ENCODE peak calls at places on chromosome 20, in nine cellular contexts. Z is fibroblast of lung, W is SJSA1, R is HCT116, E is trophoblast cell, V is aorta, X is mesendoderm, M is mammary epithelial cell, J is ovary. N is an unnamed sample.

GRCh38 chr20:54372313-54372712 is 103.1 kb upstream of the DOK5 start:
- DNase-seq in W (no peak), E (no peak), M (no peak), J (no peak), X (no peak), V (no peak), Z (no peak), R (no peak), N (no peak)

GRCh38 chr20:24153101-24154040 is 164.8 kb upstream of the GGTLC1 start:
- DNase-seq in R (no peak), M (no peak), V (no peak), X (no peak), J (no peak), W (no peak), Z (no peak), E (no peak), N (no peak)

GRCh38 chr20:50744143-50744792 is 12.9 kb downstream of the PARD6B start:
- DNase-seq in X (peak; percentile 95), V (no peak), Z (peak; percentile 91), M (peak; percentile 89), W (peak; percentile 78), R (peak; percentile 67), J (peak; percentile 65), E (peak; percentile 81), N (no peak)

GRCh38 chr20:33679758-33680485 is 5.7 kb upstream of the NECAB3 start:
- DNase-seq in J (peak; percentile 47), X (no peak), Z (no peak), M (no peak), R (no peak), E (no peak), V (no peak), W (no peak), N (no peak)

GRCh38 chr20:17969884-17970409 is 1.1 kb downstream of the MGME1 start:
- DNase-seq in R (no peak), W (peak; percentile 67), X (peak; percentile 81), E (no peak), J (no peak), M (peak; percentile 55), V (no peak), Z (peak; percentile 52), N (peak; percentile 39)

GRCh38 chr20:20265210-20265609 is 102.7 kb upstream of the INSM1 start:
- DNase-seq in W (no peak), V (no peak), E (no peak), X (no peak), Z (no peak), M (no peak), R (no peak), J (no peak), N (no peak)

GRCh38 chr20:34579936-34580587 is 21.5 kb downstream of the MAP1LC3A start:
- DNase-seq in E (no peak), M (peak; percentile 34), Z (no peak), R (no peak), V (no peak), X (no peak), J (no peak), W (peak; percentile 10), N (no peak)

GRCh38 chr20:10654630-10655029 is 19.2 kb downstream of the JAG1 start:
- DNase-seq in W (no peak), J (no peak), Z (no peak), M (peak; percentile 94), E (no peak), V (peak; percentile 52), R (no peak), X (peak; percentile 65), N (no peak)

DNA sequence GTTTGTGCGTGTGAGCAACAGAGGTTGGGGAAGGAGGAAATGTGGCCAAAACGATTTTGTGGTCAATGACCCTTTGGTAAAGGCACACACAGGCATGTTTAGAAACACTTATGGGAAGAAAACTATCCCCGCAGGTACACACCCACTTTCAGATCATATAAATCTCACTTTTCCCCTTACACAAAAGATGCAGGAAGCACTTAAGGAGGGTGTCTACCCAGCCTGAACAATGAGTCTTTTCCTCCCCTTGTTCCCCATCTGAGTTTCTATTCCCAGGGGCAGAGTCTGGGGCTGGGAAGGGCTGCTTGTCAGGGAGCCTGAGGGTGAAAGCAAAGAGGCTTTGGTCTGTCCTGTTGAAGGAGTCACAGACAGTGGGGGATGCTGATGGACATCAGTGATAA is 193.2 kb upstream of the SALL4 start:
- DNase-seq in V (no peak), Z (no peak), J (no peak), R (no peak), X (no peak), E (no peak), M (no peak), W (peak; percentile 64), N (no peak)
- H3K27ac ChIP-seq in V (no peak overlapping the region), Z (no peak overlapping the region), J (no peak overlapping the region), R (no peak overlapping the region), X (no peak overlapping the region), E (no peak overlapping the region), M (no peak overlapping the region), W (peak overlapping the region; percentile 63), N (no peak overlapping the region)

GRCh38 chr20:62736026-62736406 is 27.4 kb downstream of the NTSR1 start:
- DNase-seq in J (no peak), V (peak; percentile 35), E (no peak), X (no peak), Z (no peak), W (no peak), M (no peak), R (no peak), N (no peak)

GRCh38 chr20:62737271-62737761 is 28.7 kb downstream of the NTSR1 start:
- DNase-seq in V (peak; percentile 69), E (no peak), Z (peak; percentile 25), X (no peak), J (no peak), M (no peak), W (no peak), R (no peak), N (no peak)

GRCh38 chr20:62734881-62735280 is 26.2 kb downstream of the NTSR1 start:
- DNase-seq in R (no peak), W (no peak), X (no peak), Z (no peak), J (no peak), M (no peak), V (peak; percentile 66), E (no peak), N (no peak)

GRCh38 chr20:62735331-62735821 is 26.7 kb downstream of the NTSR1 start:
- DNase-seq in E (no peak), M (no peak), W (no peak), X (no peak), R (peak; percentile 89), Z (no peak), J (no peak), V (peak; percentile 62), N (no peak)

DNA sequence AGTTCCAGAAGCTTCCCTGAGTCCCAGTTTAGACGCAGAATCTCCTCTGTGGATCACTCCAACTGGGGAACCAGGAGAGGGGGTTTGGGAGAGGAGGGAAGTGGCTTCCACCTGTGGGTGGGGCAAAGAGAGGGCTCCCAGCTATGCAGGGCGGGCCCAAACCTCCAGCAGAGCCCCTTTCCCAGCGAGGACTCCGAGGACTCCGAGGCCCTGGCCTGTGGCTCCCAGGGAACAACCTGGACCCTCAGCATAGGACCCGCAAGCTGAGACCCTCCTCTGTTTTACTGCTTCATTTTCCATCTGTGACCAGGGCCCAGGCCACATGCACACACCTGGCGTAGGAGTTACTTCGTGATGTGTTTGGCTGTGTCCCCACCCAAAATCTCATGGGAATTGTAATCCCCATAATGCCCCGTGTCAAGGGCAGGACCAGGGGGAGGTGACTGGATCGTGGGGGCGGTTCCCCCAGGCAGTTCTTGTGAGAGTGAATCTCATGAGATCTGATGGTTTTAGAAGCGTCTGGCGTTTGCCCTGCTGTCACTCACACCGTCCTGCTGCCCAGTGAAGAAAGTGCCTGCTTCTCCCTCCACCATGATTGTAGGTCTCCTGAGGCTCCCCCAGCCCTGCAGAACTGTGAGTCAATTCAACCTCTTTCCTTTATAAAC is 27.9 kb downstream of the NTSR1 start:
- DNase-seq in W (no peak), R (peak; percentile 72), M (no peak), X (no peak), V (peak; percentile 50), J (no peak), Z (no peak), E (no peak), N (no peak)
- H3K27ac ChIP-seq in W (no peak overlapping the region), R (peak overlapping the region; percentile 100), M (no peak overlapping the region), X (no peak overlapping the region), V (no peak overlapping the region), J (no peak overlapping the region), Z (no peak overlapping the region), E (no peak overlapping the region), N (no peak overlapping the region)

DNA sequence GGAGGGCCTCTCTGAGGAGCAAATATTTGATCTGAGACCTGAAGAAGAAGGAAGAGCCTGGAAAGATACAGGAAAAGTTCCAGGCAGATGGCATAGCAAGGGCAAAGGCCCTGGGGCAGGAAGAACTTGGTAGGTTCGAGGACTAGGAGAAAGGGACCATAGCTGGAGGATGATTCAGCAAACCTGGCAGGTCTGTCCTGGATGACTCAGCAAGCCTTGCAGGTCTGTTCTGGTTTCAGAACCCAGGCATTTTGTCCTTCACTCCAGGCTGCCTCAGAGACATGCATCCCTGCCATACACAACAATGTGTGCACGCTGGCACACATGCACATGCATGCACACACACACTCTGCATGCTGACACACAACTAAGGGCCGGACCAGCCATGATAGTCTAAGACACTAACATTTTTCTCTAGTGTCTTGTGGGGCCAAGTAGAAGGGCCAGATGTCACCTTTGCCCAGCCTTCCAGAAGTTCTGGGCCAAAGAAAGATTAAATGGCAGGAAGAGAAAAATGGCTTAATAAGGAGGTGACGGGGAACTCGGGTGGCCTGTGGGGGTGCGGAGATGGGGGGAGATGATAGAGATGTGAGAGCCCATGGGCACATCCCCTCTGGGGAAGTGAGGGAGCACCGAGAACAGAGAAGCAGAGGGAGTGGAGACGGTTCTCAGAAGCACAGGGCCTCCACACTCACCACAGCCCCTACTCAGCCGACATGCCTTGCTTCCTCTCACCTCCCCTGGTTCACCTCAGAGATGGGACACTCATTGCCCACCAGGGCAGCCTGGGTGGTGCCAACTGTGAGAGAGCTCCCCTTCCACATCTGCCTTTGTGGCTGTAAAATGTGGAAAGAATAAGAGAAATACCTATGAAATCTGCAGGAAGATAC is 15.4 kb upstream of the TRIB3 start:
- DNase-seq in M (peak; percentile 89), Z (no peak), V (no peak), W (no peak), E (peak; percentile 65), R (peak; percentile 73), X (peak; percentile 76), J (no peak), N (no peak)
- H3K27ac ChIP-seq in M (peak overlapping the region; percentile 39), Z (no peak overlapping the region), V (no peak overlapping the region), W (no peak overlapping the region), E (peak overlapping the region; percentile 48), R (peak overlapping the region; percentile 55), X (no peak overlapping the region), J (no peak overlapping the region), N (no peak overlapping the region)

GRCh38 chr20:38986663-38987062 is 24.5 kb downstream of the DHX35 start:
- DNase-seq in E (no peak), R (no peak), M (no peak), X (no peak), Z (peak; percentile 72), V (no peak), W (no peak), J (no peak), N (no peak)

GRCh38 chr20:38987777-38988176 is 25.6 kb downstream of the DHX35 start:
- DNase-seq in R (no peak), M (no peak), V (no peak), E (no peak), X (no peak), W (no peak), J (no peak), Z (no peak), N (no peak)

GRCh38 chr20:38982291-38982690 is 20.1 kb downstream of the DHX35 start:
- DNase-seq in Z (no peak), X (no peak), W (peak; percentile 52), E (no peak), R (no peak), M (peak; percentile 52), J (no peak), V (no peak), N (no peak)

GRCh38 chr20:38985603-38986170 is 23.5 kb downstream of the DHX35 start:
- DNase-seq in W (peak; percentile 20), E (no peak), M (peak; percentile 48), R (no peak), X (no peak), Z (peak; percentile 94), V (no peak), J (no peak), N (no peak)

DNA sequence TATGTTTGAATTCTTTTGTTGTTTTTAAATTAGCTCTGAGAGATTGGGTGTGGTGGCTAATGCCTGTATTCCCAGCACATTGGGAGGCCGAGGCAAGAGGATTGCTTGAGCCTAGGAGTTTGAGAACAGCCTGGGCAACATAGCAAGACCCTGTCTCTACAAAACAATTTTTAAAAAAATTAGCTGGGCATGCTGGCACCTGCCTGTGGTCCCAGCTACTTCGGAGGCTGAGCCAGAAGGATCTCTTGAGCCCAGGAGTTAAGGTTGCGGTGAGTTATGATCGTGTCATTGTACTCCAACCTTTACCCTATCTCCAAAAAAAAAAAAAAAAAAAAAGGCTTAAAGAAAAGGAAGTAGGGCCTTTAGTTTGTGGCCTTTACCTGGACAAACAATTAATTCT is 22.9 kb downstream of the DHX35 start:
- DNase-seq in V (no peak), R (no peak), J (no peak), X (no peak), M (no peak), W (no peak), E (peak; percentile 42), Z (peak; percentile 34), N (no peak)
- H3K27ac ChIP-seq in V (no peak overlapping the region), R (no peak overlapping the region), J (no peak overlapping the region), X (no peak overlapping the region), M (no peak overlapping the region), W (peak overlapping the region; percentile 1), E (no peak overlapping the region), Z (peak overlapping the region; percentile 64), N (no peak overlapping the region)

N was measured in substantia nigra.